ENCODE peak calls at places on chromosomes 4 and X, in six cellular contexts. I is HepG2, B is GM12891, M is K562, A is H1, V is GM12878. W is an unnamed sample.

GRCh38 chr4:110484767-110485166 is 8.8 kb downstream of the ENPEP start:
- DNase-seq in I (no peak), V (no peak), B (no peak), M (no peak), A (no peak), W (no peak)

GRCh38 chrX:132956421-132957210 is 1.8 kb downstream of the HS6ST2 start:
- DNase-seq in V (no peak), B (no peak), I (no peak), A (no peak), M (no peak), W (no peak)

GRCh38 chr4:17577660-17578481 is 873 bp downstream of the LAP3 start:
- DNase-seq in I (no peak), A (no peak), V (no peak), M (peak), B (no peak), W (peak)

GRCh38 chr4:114358901-114359300 is 239.7 kb upstream of the UGT8 start:
- DNase-seq in V (no peak), B (no peak), I (no peak), M (no peak), A (no peak), W (no peak)

GRCh38 chr4:1714303-1715001 is 2.3 kb upstream of the SLBP start:
- DNase-seq in M (peak), V (no peak), I (no peak), B (no peak), A (no peak), W (no peak)

GRCh38 chrX:56794404-56794803 is 65.4 kb downstream of the NBDY start:
- DNase-seq in I (no peak), A (no peak), B (no peak), V (no peak), M (no peak), W (no peak)

GRCh38 chr4:167897116-167897515 is 195.2 kb upstream of the ANXA10 start:
- DNase-seq in V (no peak), I (peak), B (no peak), M (no peak), A (peak), W (no peak)

GRCh38 chrX:23246001-23246400 is 88.6 kb upstream of the PTCHD1 start:
- DNase-seq in I (no peak), V (no peak), M (no peak), B (no peak), A (no peak), W (no peak)

GRCh38 chr4:74087481-74087880 is 11.5 kb downstream of the CXCL2 start:
- DNase-seq in V (no peak), A (no peak), M (no peak), I (no peak), B (no peak), W (no peak)

GRCh38 chr4:12852338-12853307 is 631.5 kb downstream of the RAB28 start:
- DNase-seq in V (no peak), I (peak), A (peak), M (peak), B (no peak), W (no peak)

GRCh38 chrX:6041630-6042029 is 187.0 kb downstream of the NLGN4X start:
- DNase-seq in V (no peak), A (no peak), M (no peak), B (no peak), I (no peak), W (no peak)

GRCh38 chrX:39519566-39520301 is 578.0 kb downstream of the BCOR start:
- DNase-seq in I (no peak), A (no peak), B (no peak), V (no peak), M (peak), W (no peak)

DNA sequence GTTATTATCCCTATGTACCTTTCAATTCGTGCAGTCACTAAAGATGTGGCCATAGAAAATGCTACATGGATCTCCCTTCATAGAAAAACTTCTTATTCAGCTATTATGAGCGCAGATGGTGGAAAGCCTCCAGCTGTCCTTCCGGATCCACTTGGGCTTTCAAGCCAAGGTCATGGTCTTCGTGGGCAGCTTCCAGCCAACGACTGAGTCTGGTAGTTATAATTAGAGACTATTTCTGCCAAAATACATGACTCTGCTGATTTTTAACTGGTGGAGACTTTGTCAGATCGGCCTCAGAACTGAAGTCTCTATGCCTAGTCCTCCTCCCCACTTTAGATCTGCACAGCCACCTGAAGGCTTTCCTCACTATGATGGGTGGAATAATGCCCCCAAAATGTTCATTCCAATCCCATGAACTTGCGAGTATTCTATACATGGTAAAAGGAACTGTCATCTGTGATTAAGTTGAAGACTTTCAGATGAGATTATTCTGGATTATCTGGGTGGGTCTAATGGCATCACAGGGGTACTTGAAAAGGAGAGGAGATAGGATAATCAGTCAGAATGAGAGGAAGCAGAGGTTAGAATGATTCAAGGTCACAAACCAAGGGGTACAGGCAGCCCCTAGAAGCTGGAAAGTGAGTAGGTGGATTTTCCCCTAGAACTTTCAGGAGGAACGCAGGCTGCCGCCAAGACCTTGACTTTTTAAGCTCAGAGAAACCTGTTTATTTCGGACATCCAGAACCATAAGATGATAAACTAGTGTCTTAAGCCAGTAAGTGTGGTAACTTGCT is 171.1 kb upstream of the CXCL13 start:
- DNase-seq in A (no peak), V (no peak), M (no peak), I (no peak), B (no peak), W (no peak)
- TF ChIP-seq TAF1 in A (no peak), V (no peak), M (no peak), I (no peak), B (no peak), W (no peak)

GRCh38 chr4:169727616-169728015 is 30.1 kb downstream of the HPF1 start:
- DNase-seq in A (no peak), V (no peak), M (no peak), B (no peak), I (no peak), W (no peak)

GRCh38 chr4:169730564-169730963 is 27.2 kb downstream of the HPF1 start:
- DNase-seq in M (no peak), I (no peak), B (no peak), V (no peak), A (no peak), W (no peak)
- TF ChIP-seq POLR2AphosphoS5 in M (no peak), I (no peak), B (no peak), V (no peak), A (no peak), W (no peak)

DNA sequence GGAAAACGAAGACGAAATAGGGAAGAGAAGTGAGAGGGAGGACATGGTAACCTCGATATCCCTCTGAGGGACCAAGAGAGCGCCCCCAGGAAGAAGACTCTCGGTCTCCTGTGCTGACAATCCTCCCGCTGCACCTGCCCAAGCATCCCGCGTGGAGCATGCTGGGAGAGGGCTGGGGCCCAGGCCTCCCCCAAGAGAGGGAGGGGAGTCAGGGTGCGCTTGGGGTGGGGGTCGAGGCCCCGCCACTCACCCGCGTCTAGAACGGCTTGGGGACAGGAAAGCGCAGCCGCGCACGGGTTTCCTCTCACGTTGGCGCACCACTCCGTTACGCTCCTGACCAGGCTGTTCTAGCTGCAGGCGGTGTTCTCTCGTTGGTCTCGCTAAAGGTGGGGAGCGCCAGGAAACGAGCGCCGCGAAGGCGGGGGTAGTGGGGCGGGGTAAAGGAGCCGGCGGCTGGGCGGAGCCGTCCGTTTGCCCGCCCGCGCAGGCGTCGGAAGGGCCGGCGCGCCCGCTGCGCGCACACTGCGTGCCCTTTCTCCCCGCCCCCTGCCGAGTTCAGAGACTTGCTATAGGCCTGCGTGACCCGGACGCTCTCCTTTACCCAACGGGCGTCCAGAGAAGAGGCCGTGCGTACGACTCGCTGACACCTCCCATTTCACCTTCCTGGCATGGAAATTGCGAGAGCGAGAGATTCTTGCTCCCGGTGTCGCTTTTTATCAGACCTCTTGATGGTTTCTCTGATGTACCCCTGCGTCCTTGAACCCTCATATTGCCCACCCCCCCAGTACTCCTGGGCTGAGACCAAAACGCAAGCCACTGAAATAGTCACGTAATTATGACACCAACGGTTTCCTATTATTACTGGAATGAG is at the start of gene C1GALT1C1:
- DNase-seq in M (peak), A (peak), I (peak), V (peak), B (peak), W (peak)
- TF ChIP-seq POLR2A in M (peak), A (no peak), I (peak), V (peak), B (peak), W (no peak)

GRCh38 chr4:150431221-150431620 is 150.7 kb upstream of the MAB21L2 start:
- DNase-seq in A (no peak), B (no peak), I (no peak), V (no peak), M (no peak), W (no peak)

DNA sequence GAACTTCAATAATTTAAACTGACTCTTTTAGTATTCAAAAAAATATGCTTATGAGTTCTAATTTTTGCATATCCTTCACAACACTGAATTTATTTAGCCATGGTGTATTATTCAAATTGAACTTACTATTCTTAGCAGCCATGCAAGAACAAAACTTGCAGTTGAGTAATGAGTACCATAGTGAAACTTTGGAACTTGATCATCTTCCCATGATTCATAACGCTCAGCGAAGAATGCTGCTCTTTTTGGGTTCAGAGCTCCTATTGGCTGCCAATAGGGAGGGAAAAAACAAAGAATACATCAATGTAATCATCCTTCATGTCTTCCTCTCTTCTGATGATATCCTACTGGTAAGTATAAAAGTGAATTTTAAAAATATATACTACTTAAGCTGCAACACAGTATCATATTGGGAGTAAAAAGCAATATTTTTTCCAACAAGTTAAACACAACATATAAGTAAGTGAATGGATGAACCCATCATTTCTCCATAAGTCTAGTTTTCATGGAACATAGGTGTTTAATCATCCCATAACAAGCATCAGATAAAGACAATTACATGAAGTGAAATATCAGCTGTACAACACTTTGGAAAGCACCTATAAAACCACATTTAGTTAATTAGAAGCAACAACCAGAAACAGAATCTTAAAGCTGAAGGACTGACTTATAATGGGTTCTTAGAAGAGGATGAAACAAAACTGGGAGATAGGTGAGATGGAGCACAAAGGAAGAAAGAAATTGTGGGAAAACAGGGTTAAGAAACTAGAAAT is 145.2 kb upstream of the MAB21L2 start:
- DNase-seq in I (no peak), V (no peak), M (no peak), B (no peak), A (no peak), W (no peak)
- TF ChIP-seq TAF1 in I (no peak), V (no peak), M (no peak), B (no peak), A (no peak), W (no peak)

GRCh38 chr4:148542922-148543623 is 100.9 kb upstream of the NR3C2 start:
- DNase-seq in B (no peak), A (no peak), M (no peak), I (no peak), V (no peak), W (no peak)

GRCh38 chr4:148540622-148541326 is 98.6 kb upstream of the NR3C2 start:
- DNase-seq in A (no peak), V (no peak), I (no peak), M (no peak), B (no peak), W (no peak)

GRCh38 chr4:148539387-148539786 is 97.2 kb upstream of the NR3C2 start:
- DNase-seq in M (no peak), V (no peak), I (no peak), B (no peak), A (peak), W (no peak)
- TF ChIP-seq POLR2AphosphoS5 in M (no peak), V (no peak), I (no peak), B (no peak), A (no peak), W (no peak)

DNA sequence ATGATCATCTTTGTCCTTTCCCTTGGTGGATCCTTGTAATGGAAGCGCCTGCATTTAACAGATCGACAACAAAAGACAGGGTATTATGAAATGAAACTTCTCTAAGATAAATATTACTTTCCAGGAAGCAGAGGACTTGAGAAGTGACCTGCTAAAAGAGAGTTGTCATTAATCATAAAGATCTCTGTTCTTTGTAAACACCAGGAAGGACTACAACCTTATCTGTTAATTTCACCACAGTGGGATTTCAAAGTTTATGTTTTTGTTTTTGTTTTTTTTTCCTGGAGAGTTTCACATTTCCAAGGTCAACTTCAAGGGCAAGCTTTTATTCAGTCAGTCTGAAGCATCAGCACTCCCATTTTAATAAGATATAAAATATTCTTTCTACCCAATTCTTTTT is 170.9 kb downstream of the RCHY1 start:
- DNase-seq in M (no peak), B (no peak), V (no peak), A (no peak), I (no peak), W (no peak)
- TF ChIP-seq POLR2A in M (no peak), B (no peak), V (no peak), A (no peak), I (no peak), W (no peak)

GRCh38 chr4:38672247-38673071 is 8.5 kb downstream of the KLF3 start:
- DNase-seq in I (peak), V (no peak), A (no peak), B (no peak), M (peak), W (no peak)
- TF ChIP-seq TAF1 in I (no peak), V (no peak), A (no peak), B (no peak), M (no peak), W (no peak)

DNA sequence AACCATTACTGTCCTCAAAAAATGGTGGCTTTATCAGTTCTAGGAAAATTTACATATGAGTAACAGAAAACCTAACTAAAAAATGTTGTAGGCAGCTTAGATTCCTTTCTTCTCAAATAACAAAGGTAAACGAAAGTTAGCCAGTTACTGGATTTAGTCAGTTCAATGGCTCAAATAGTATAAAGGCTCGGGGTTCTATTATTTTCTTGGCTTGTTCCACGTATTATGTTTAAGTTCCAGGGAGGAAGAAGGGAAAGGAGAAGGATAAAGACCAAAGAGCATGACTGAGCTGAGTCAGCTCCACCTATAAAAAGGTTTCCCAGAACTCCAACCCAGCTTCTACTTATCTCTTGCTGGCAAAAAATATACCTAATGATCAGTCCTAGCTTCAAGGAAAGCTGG is 41.0 kb upstream of the MAB21L2 start:
- DNase-seq in M (peak), I (no peak), A (no peak), B (no peak), V (no peak), W (no peak)
- TF ChIP-seq POLR2AphosphoS5 in M (no peak), I (no peak), A (no peak), B (no peak), V (no peak), W (no peak)

GRCh38 chr4:31193516-31193915 is 473.3 kb downstream of the PCDH7 start:
- DNase-seq in A (no peak), B (no peak), V (no peak), M (no peak), I (no peak), W (no peak)
- TF ChIP-seq POLR2A in A (no peak), B (no peak), V (no peak), M (no peak), I (no peak), W (no peak)

DNA sequence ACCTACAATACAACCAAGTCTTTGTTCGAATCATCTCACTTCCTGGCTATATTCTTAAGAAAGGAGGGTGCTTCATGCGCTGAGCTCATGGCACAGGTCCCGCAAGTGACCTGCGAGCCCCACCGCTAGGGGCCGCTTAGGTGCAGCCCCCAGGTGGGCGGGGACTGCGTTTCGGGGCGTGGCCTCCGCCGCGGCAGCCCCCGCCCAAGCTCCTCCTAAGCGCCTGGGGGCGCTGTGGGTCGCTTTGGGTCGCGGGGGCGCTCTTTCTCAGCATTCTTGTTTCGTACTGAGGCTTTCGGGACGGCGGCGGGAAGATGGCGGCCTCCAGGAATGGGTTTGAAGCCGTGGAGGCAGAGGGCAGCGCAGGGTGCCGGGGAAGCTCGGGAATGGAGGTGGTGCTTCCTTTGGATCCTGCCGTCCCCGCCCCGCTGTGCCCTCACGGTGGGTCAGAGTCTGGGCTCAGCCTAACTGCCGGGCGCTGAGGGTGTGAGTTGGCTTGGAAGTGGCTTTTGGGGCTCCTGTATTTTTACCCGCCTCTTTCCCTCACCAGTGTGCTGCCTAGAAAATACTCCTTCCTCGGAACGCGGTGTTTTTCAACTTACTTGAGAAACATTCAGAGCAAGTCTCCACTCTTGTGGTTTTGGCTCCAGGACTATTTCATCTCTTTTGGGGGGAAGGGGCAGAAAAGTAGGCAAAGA is at the start of gene ZCCHC4:
- DNase-seq in A (peak), I (peak), V (peak), M (peak), B (peak), W (peak)
- TF ChIP-seq TAF1 in A (peak), I (peak), V (peak), M (peak), B (peak), W (peak)